ENCODE peak calls at places on chromosomes 4 and X, in seven cellular contexts. One of them, this sample, is unnamed.

GRCh38 chr4:112938461-112939058 is 110.9 kb upstream of the ANK2 start:
- DNase-seq in transverse colon: no peak
- DNase-seq in esophagus muscularis mucosa: no peak
- DNase-seq in stomach: no peak
- DNase-seq in spleen: no peak
- DNase-seq in sigmoid colon: no peak
- DNase-seq in prostate gland: no peak
- DNase-seq in this sample: no peak

GRCh38 chrX:44291468-44292116 is 51.9 kb downstream of the EFHC2 start:
- DNase-seq in sigmoid colon: no peak
- DNase-seq in stomach: no peak
- DNase-seq in transverse colon: no peak
- DNase-seq in spleen: no peak
- DNase-seq in prostate gland: no peak
- DNase-seq in esophagus muscularis mucosa: no peak
- DNase-seq in this sample: no peak

GRCh38 chrX:130024127-130024526 is 41.7 kb downstream of the BCORL1 start:
- DNase-seq in esophagus muscularis mucosa: peak
- DNase-seq in stomach: peak
- DNase-seq in sigmoid colon: peak
- DNase-seq in prostate gland: peak
- DNase-seq in transverse colon: peak
- DNase-seq in spleen: peak
- DNase-seq in this sample: peak

GRCh38 chrX:1242901-1243402 is 25.7 kb upstream of the CSF2RA start:
- DNase-seq in prostate gland: no peak
- DNase-seq in stomach: no peak
- DNase-seq in spleen: peak
- DNase-seq in transverse colon: no peak
- DNase-seq in esophagus muscularis mucosa: no peak
- DNase-seq in sigmoid colon: no peak
- DNase-seq in this sample: no peak

GRCh38 chr4:87030606-87031441 is 96.0 kb downstream of the AFF1 start:
- DNase-seq in spleen: no peak
- DNase-seq in prostate gland: no peak
- DNase-seq in esophagus muscularis mucosa: peak
- DNase-seq in stomach: no peak
- DNase-seq in transverse colon: no peak
- DNase-seq in sigmoid colon: no peak
- DNase-seq in this sample: no peak

GRCh38 chr4:11589676-11590075 is 161.0 kb upstream of the HS3ST1 start:
- DNase-seq in prostate gland: no peak
- DNase-seq in spleen: no peak
- DNase-seq in transverse colon: no peak
- DNase-seq in esophagus muscularis mucosa: no peak
- DNase-seq in stomach: no peak
- DNase-seq in sigmoid colon: no peak
- DNase-seq in this sample: no peak

GRCh38 chrX:66200855-66201795 is 37.1 kb downstream of the HEPH start:
- DNase-seq in spleen: no peak
- DNase-seq in prostate gland: no peak
- DNase-seq in esophagus muscularis mucosa: no peak
- DNase-seq in sigmoid colon: no peak
- DNase-seq in transverse colon: peak
- DNase-seq in stomach: no peak
- DNase-seq in this sample: no peak

GRCh38 chr4:85495621-85496020 is 20.7 kb downstream of the ARHGAP24 start:
- DNase-seq in esophagus muscularis mucosa: no peak
- DNase-seq in stomach: no peak
- DNase-seq in spleen: no peak
- DNase-seq in sigmoid colon: no peak
- DNase-seq in transverse colon: no peak
- DNase-seq in prostate gland: no peak
- DNase-seq in this sample: no peak

GRCh38 chrX:110600745-110601310 is 194.8 kb downstream of the CHRDL1 start:
- DNase-seq in stomach: no peak
- DNase-seq in prostate gland: no peak
- DNase-seq in transverse colon: no peak
- DNase-seq in spleen: no peak
- DNase-seq in sigmoid colon: no peak
- DNase-seq in esophagus muscularis mucosa: no peak
- DNase-seq in this sample: no peak

GRCh38 chr4:113504422-113504821 is 257.1 kb downstream of the CAMK2D start:
- DNase-seq in prostate gland: no peak
- DNase-seq in stomach: no peak
- DNase-seq in sigmoid colon: no peak
- DNase-seq in spleen: no peak
- DNase-seq in esophagus muscularis mucosa: no peak
- DNase-seq in transverse colon: no peak
- DNase-seq in this sample: no peak

GRCh38 chr4:53847935-53848334 is 216.5 kb downstream of the CHIC2 start:
- DNase-seq in sigmoid colon: no peak
- DNase-seq in esophagus muscularis mucosa: no peak
- DNase-seq in spleen: no peak
- DNase-seq in prostate gland: no peak
- DNase-seq in transverse colon: peak
- DNase-seq in stomach: no peak
- DNase-seq in this sample: no peak

GRCh38 chrX:13899607-13900006 is 82.7 kb upstream of the GPM6B start:
- DNase-seq in stomach: no peak
- DNase-seq in prostate gland: peak
- DNase-seq in esophagus muscularis mucosa: no peak
- DNase-seq in sigmoid colon: no peak
- DNase-seq in transverse colon: no peak
- DNase-seq in spleen: no peak
- DNase-seq in this sample: no peak

GRCh38 chr4:111991797-111992196 is 153.5 kb upstream of the FAM241A start:
- DNase-seq in prostate gland: no peak
- DNase-seq in sigmoid colon: no peak
- DNase-seq in spleen: no peak
- DNase-seq in transverse colon: no peak
- DNase-seq in stomach: no peak
- DNase-seq in esophagus muscularis mucosa: no peak
- DNase-seq in this sample: no peak

GRCh38 chrX:125402807-125403206 is 83.1 kb downstream of the TEX13C start:
- DNase-seq in esophagus muscularis mucosa: no peak
- DNase-seq in transverse colon: no peak
- DNase-seq in sigmoid colon: no peak
- DNase-seq in stomach: no peak
- DNase-seq in prostate gland: no peak
- DNase-seq in spleen: no peak
- DNase-seq in this sample: no peak

GRCh38 chr4:185734214-185734613 is 77.8 kb downstream of the SORBS2 start:
- DNase-seq in esophagus muscularis mucosa: peak
- DNase-seq in spleen: no peak
- DNase-seq in sigmoid colon: no peak
- DNase-seq in transverse colon: no peak
- DNase-seq in stomach: no peak
- DNase-seq in prostate gland: no peak
- DNase-seq in this sample: peak

DNA sequence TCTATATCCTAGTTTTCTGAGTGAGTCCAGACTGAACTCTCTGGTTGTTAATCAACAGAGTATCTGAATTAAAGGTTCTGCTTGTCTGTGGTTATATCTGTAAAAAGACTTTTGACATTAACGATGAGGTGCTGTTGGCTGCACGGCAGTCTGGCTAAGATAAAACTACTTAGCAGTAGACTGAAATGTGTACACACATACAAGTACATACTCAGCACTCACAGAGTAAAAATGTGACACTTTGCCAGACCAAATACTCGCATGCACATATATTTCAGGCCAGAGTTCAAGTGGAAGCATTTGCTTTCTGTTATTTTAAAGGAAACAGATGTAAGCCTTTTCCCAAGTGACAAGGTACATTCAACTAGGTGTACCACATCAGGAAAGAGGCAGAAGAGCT is 80.5 kb downstream of the PRDM5 start:
- DNase-seq in esophagus muscularis mucosa: no peak
- DNase-seq in sigmoid colon: no peak
- DNase-seq in prostate gland: no peak
- DNase-seq in stomach: no peak
- DNase-seq in spleen: no peak
- DNase-seq in transverse colon: no peak
- DNase-seq in this sample: no peak
- TF ChIP-seq POLR2AphosphoS5 in esophagus muscularis mucosa: no peak
- TF ChIP-seq POLR2AphosphoS5 in sigmoid colon: no peak
- TF ChIP-seq POLR2AphosphoS5 in prostate gland: no peak
- TF ChIP-seq POLR2AphosphoS5 in stomach: no peak
- TF ChIP-seq POLR2AphosphoS5 in spleen: no peak
- TF ChIP-seq POLR2AphosphoS5 in transverse colon: no peak
- TF ChIP-seq POLR2AphosphoS5 in this sample: no peak

DNA sequence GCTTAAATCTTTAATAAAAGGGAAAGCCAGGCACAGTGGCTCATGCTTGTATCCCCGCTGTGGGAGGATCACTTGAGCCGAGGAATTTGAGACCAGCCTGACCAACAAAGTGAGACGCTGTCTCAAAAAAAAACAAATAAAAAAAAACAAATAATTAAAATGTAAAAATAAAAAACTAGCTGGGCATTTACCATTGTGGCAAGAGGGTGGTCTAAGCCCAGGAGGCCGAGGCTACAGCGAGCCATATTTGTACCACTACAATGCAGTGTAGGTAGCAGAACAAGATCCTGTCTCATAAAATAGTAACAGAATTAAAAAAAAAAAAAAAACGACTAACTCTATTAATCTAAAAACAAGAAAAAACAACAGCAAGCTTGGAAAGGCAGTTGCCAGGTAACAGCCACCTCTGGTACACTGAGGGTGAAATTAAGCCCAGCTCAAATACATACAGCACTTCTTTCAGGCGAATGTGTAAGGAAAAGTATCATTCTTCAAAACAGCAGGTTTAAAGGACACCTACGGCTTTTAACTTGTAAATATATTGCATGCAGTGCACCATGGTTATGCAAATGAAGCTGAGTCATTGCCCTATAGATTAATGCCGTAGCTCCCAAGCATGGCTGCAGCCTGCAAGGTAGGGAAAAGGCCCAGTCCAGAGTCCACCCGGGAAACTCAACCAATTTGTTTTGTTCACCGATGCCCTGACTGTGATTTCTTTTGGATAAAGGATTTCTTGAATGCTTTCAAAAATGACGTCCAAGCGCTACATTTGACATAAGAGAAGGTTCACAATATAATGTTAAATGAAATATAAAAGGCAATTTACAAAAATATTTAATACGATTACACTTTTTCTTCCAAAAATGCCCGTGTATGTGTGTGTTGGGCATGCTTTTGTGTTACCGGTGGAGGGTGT is 14.5 kb upstream of the TXLNG start:
- DNase-seq in stomach: no peak
- DNase-seq in transverse colon: peak
- DNase-seq in prostate gland: no peak
- DNase-seq in esophagus muscularis mucosa: no peak
- DNase-seq in spleen: no peak
- DNase-seq in sigmoid colon: no peak
- DNase-seq in this sample: no peak
- TF ChIP-seq POLR2A in stomach: no peak
- TF ChIP-seq POLR2A in transverse colon: peak
- TF ChIP-seq POLR2A in prostate gland: no peak
- TF ChIP-seq POLR2A in esophagus muscularis mucosa: no peak
- TF ChIP-seq POLR2A in spleen: no peak
- TF ChIP-seq POLR2A in sigmoid colon: no peak
- TF ChIP-seq POLR2A in this sample: peak

GRCh38 chrX:45351478-45351877 is 150.8 kb upstream of the DIPK2B start:
- DNase-seq in prostate gland: no peak
- DNase-seq in stomach: no peak
- DNase-seq in spleen: no peak
- DNase-seq in sigmoid colon: no peak
- DNase-seq in esophagus muscularis mucosa: no peak
- DNase-seq in transverse colon: no peak
- DNase-seq in this sample: no peak
- TF ChIP-seq POLR2AphosphoS5 in prostate gland: no peak
- TF ChIP-seq POLR2AphosphoS5 in stomach: no peak
- TF ChIP-seq POLR2AphosphoS5 in spleen: no peak
- TF ChIP-seq POLR2AphosphoS5 in sigmoid colon: no peak
- TF ChIP-seq POLR2AphosphoS5 in esophagus muscularis mucosa: no peak
- TF ChIP-seq POLR2AphosphoS5 in transverse colon: no peak
- TF ChIP-seq POLR2AphosphoS5 in this sample: no peak

GRCh38 chr4:38664704-38665401 is 854 bp downstream of the KLF3 start:
- DNase-seq in transverse colon: peak
- DNase-seq in sigmoid colon: peak
- DNase-seq in stomach: peak
- DNase-seq in spleen: peak
- DNase-seq in prostate gland: peak
- DNase-seq in esophagus muscularis mucosa: no peak
- DNase-seq in this sample: no peak

GRCh38 chr4:38663021-38663800 is 788 bp upstream of the KLF3 start:
- DNase-seq in sigmoid colon: peak
- DNase-seq in transverse colon: no peak
- DNase-seq in stomach: peak
- DNase-seq in prostate gland: no peak
- DNase-seq in esophagus muscularis mucosa: peak
- DNase-seq in spleen: no peak
- DNase-seq in this sample: peak

GRCh38 chr4:38661371-38661770 is 2.6 kb upstream of the KLF3 start:
- DNase-seq in prostate gland: no peak
- DNase-seq in sigmoid colon: no peak
- DNase-seq in stomach: no peak
- DNase-seq in esophagus muscularis mucosa: peak
- DNase-seq in spleen: no peak
- DNase-seq in transverse colon: no peak
- DNase-seq in this sample: no peak

GRCh38 chr4:38665846-38666490 is 2.0 kb downstream of the KLF3 start:
- DNase-seq in sigmoid colon: no peak
- DNase-seq in spleen: no peak
- DNase-seq in prostate gland: no peak
- DNase-seq in esophagus muscularis mucosa: no peak
- DNase-seq in transverse colon: no peak
- DNase-seq in stomach: no peak
- DNase-seq in this sample: no peak

GRCh38 chr4:38663801-38664703 is at the start of gene KLF3:
- DNase-seq in transverse colon: peak
- DNase-seq in sigmoid colon: peak
- DNase-seq in stomach: peak
- DNase-seq in prostate gland: peak
- DNase-seq in spleen: peak
- DNase-seq in esophagus muscularis mucosa: peak
- DNase-seq in this sample: peak
- TF ChIP-seq POLR2A in transverse colon: peak
- TF ChIP-seq POLR2A in sigmoid colon: peak
- TF ChIP-seq POLR2A in stomach: no peak
- TF ChIP-seq POLR2A in prostate gland: peak
- TF ChIP-seq POLR2A in spleen: peak
- TF ChIP-seq POLR2A in esophagus muscularis mucosa: peak
- TF ChIP-seq POLR2A in this sample: no peak

This sample was measured in GM12892.